ENCODE peak calls at places on chromosomes 5 and 9, in five cellular contexts. R, Z, C, U and T are unnamed samples.
A peak's percentile ranks its signal among the peaks of the same experiment; 100 is the strongest.

GRCh38 chr9:136424750-136425362 is 14.4 kb downstream of the PMPCA start:
- DNase-seq in R (no peak), Z (no peak), C (no peak), U (no peak), T (no peak)

GRCh38 chr9:88355166-88355565 is 33.1 kb upstream of the SPIN1 start:
- DNase-seq in R (no peak), Z (no peak), C (no peak), U (peak; percentile 31), T (no peak)

GRCh38 chr5:171599957-171600612 is 180.6 kb downstream of the FGF18 start:
- DNase-seq in R (no peak), Z (no peak), C (no peak), U (no peak), T (no peak)

GRCh38 chr5:131635755-131636479 is 888 bp upstream of the RAPGEF6 start:
- DNase-seq in R (no peak), Z (no peak), C (no peak), U (no peak), T (no peak)

GRCh38 chr9:4073371-4073770 is 226.5 kb downstream of the GLIS3 start:
- DNase-seq in R (no peak), Z (no peak), C (no peak), U (no peak), T (no peak)

GRCh38 chr9:126149661-126150060 is 177.0 kb upstream of the MVB12B start:
- DNase-seq in R (no peak), Z (no peak), C (peak; percentile 1), U (no peak), T (no peak)

GRCh38 chr9:129868571-129869486 is 33.6 kb downstream of the USP20 start:
- DNase-seq in R (no peak), Z (peak; percentile 85), C (peak; percentile 51), U (no peak), T (no peak)

GRCh38 chr5:38780950-38781349 is 64.9 kb upstream of the OSMR start:
- DNase-seq in R (peak; percentile 70), Z (no peak), C (peak; percentile 53), U (peak; percentile 66), T (no peak)

GRCh38 chr5:82142217-82142841 is 135.8 kb downstream of the RPS23 start:
- DNase-seq in R (no peak), Z (no peak), C (no peak), U (no peak), T (no peak)

GRCh38 chr9:91744114-91744513 is 205.9 kb downstream of the ROR2 start:
- DNase-seq in R (no peak), Z (no peak), C (no peak), U (no peak), T (no peak)

GRCh38 chr5:127003798-127004495 is 26.4 kb downstream of the MARCHF3 start:
- DNase-seq in R (no peak), Z (no peak), C (peak; percentile 45), U (no peak), T (no peak)

GRCh38 chr5:84304591-84304990 is 80.1 kb downstream of the EDIL3 start:
- DNase-seq in R (no peak), Z (no peak), C (no peak), U (peak; percentile 12), T (no peak)

GRCh38 chr5:42915306-42915866 is 103.7 kb upstream of the SELENOP start:
- DNase-seq in R (no peak), Z (no peak), C (no peak), U (no peak), T (no peak)

GRCh38 chr5:52743012-52743411 is 44.7 kb upstream of the ITGA1 start:
- DNase-seq in R (no peak), Z (no peak), C (no peak), U (no peak), T (no peak)

GRCh38 chr9:112032733-112033132 is 136.1 kb downstream of the UGCG start:
- DNase-seq in R (no peak), Z (no peak), C (no peak), U (peak; percentile 71), T (no peak)

GRCh38 chr5:126965061-126965475 is 65.3 kb downstream of the MARCHF3 start:
- DNase-seq in R (no peak), Z (no peak), C (no peak), U (peak; percentile 97), T (peak; percentile 63)

GRCh38 chr9:72928042-72928507 is 24.8 kb downstream of the ALDH1A1 start:
- DNase-seq in R (no peak), Z (no peak), C (no peak), U (no peak), T (no peak)

GRCh38 chr9:86856259-86856658 is 91.0 kb downstream of the GAS1 start:
- DNase-seq in R (no peak), Z (no peak), C (no peak), U (no peak), T (no peak)

DNA sequence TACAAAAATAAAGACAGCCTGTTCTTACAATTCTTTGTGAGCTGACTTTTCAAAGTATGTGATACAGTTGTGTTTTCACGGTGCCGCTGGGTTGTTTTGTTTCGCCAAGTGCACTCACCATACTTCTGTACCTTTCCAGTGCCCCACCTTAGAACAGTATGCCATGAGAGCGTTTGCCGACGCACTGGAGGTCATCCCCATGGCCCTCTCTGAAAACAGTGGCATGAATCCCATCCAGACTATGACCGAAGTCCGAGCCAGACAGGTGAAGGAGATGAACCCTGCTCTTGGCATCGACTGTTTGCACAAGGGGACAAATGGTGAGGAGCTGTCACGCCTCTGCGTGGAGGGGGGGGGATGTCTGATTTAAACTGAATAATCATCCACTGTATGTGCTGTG is 12.9 kb downstream of the CCT5 start:
- DNase-seq in R (no peak), Z (no peak), C (no peak), U (no peak), T (no peak)
- H3K36me3 ChIP-seq in R (peaks cover 46% of the 10 kb centered on the region), Z (peaks cover 51% of the 10 kb centered on the region), C (peaks cover 80% of the 10 kb centered on the region), U (peaks cover 52% of the 10 kb centered on the region), T (peaks cover 36% of the 10 kb centered on the region)

GRCh38 chr9:124429530-124429867 is 14.3 kb upstream of the PSMB7 start:
- DNase-seq in R (no peak), Z (no peak), C (no peak), U (no peak), T (no peak)
- TF ChIP-seq CTCF in R (no peak), Z (no peak), C (no peak), U (no peak), T (no peak)

DNA sequence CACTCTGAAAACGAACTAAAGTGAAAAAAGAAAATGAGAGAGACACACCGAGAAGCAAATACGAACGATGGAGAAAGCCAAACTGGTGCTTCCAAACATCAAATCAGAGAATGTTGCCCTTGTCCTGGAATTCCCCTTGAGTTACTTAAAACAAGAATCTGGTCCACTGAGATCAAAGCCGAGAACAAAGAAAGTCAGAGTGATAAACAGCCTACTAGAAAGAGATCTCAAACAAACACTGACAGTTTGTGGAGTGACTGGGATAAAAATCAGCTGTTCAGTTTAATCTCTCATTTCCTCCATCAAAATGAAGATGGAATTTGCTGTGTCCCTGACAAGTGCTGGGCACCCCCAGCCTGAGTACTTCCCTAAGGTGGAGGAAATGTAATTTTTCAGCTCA is 582.6 kb downstream of the NR2F1-AS1 start:
- DNase-seq in R (no peak), Z (no peak), C (no peak), U (peak; percentile 30), T (no peak)
- H3K4me3 ChIP-seq in R (no peak overlapping the region), Z (no peak overlapping the region), C (no peak overlapping the region), U (peak overlapping the region; percentile 30), T (no peak overlapping the region)

GRCh38 chr9:133050142-133050541 is 11.6 kb upstream of the CEL start:
- DNase-seq in R (no peak), Z (no peak), C (no peak), U (peak; percentile 16), T (no peak)

GRCh38 chr9:133050781-133051180 is 11.0 kb upstream of the CEL start:
- DNase-seq in R (no peak), Z (no peak), C (peak; percentile 87), U (no peak), T (no peak)

GRCh38 chr9:133046900-133047295 is 14.9 kb upstream of the CEL start:
- DNase-seq in R (no peak), Z (no peak), C (no peak), U (no peak), T (no peak)

GRCh38 chr9:133049043-133049442 is 12.7 kb upstream of the CEL start:
- DNase-seq in R (no peak), Z (no peak), C (no peak), U (no peak), T (no peak)

DNA sequence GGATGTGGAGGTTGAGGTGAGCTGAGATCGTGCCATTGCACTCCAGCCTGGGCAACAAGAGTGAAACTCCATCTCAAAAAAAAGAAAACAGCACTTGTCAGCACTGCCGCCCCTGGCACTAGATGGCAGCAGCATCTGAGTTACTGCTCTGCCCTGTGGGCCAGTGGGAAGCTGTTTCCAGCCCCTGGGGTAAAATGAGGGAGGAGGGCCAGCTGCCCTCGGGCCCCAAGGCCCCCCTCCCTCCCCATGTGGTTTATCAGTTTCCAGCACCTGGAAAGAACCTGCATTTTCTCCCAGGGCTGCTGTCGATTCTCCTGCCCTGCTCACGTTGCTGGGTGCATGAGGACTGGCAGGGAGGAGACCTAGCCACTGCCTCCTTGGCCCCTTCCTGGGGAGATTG is 13.2 kb upstream of the CEL start:
- DNase-seq in R (no peak), Z (no peak), C (peak; percentile 60), U (peak; percentile 11), T (no peak)
- H3K36me3 ChIP-seq in R (peaks cover 23% of the 10 kb centered on the region), Z (peaks cover 42% of the 10 kb centered on the region), C (peaks cover 99% of the 10 kb centered on the region), U (peaks cover 61% of the 10 kb centered on the region), T (peaks cover 41% of the 10 kb centered on the region)